ENCODE peak calls at places on chromosomes 13 and 19, in seven cellular contexts. L is left cardiac atrium; H is Right ventricle myocardium inferior; A is T-cell; V is frontal cortex; Q is HT-29; P is central memory CD8-positive, alpha-beta T cell. R is an unnamed sample.

GRCh38 chr13:29922896-29923295 is 72.5 kb upstream of the UBL3 start:
- DNase-seq in L (no peak), H (no peak), A (no peak), V (no peak), Q (peak), P (no peak), R (no peak)

GRCh38 chr19:7554990-7555864 is 19.7 kb downstream of the PNPLA6 start:
- DNase-seq in L (no peak), H (no peak), A (no peak), V (peak), Q (no peak), P (no peak), R (no peak)

GRCh38 chr13:94646904-94647303 is 45.2 kb downstream of the GPR180 start:
- DNase-seq in L (no peak), H (no peak), A (no peak), V (no peak), Q (no peak), P (no peak), R (no peak)

GRCh38 chr13:71464673-71465072 is 402.3 kb downstream of the DACH1 start:
- DNase-seq in L (no peak), H (no peak), A (no peak), V (no peak), Q (no peak), P (no peak), R (no peak)

GRCh38 chr19:32719611-32720059 is at the start of gene TDRD12:
- DNase-seq in L (no peak), H (no peak), A (no peak), V (no peak), Q (no peak), P (no peak), R (no peak)

GRCh38 chr19:33102893-33103292 is 21.9 kb downstream of the GPATCH1 start:
- DNase-seq in L (no peak), H (no peak), A (no peak), V (no peak), Q (no peak), P (no peak), R (no peak)

GRCh38 chr13:113449693-113450347 is 3.5 kb downstream of the ADPRHL1 start:
- DNase-seq in L (no peak), H (no peak), A (no peak), V (no peak), Q (no peak), P (no peak), R (no peak)

GRCh38 chr19:31676271-31677004 is 327.2 kb upstream of the TSHZ3 start:
- DNase-seq in L (no peak), H (no peak), A (no peak), V (no peak), Q (peak), P (no peak), R (no peak)

GRCh38 chr13:18965347-18965855 is 216.2 kb downstream of the TUBA3C start:
- DNase-seq in L (no peak), H (no peak), A (no peak), V (no peak), Q (no peak), P (no peak), R (no peak)

GRCh38 chr13:108948269-108948671 is 318.9 kb downstream of the MYO16 start:
- DNase-seq in L (no peak), H (peak), A (no peak), V (no peak), Q (no peak), P (no peak), R (no peak)

GRCh38 chr13:40539954-40540706 is 126.3 kb downstream of the FOXO1 start:
- DNase-seq in L (no peak), H (no peak), A (no peak), V (no peak), Q (peak), P (no peak), R (no peak)

GRCh38 chr13:103324641-103325040 is 258.4 kb upstream of the SLC10A2 start:
- DNase-seq in L (no peak), H (no peak), A (no peak), V (no peak), Q (no peak), P (no peak), R (no peak)

GRCh38 chr19:40684280-40684679 is 6.2 kb downstream of the NUMBL start:
- DNase-seq in L (no peak), H (no peak), A (no peak), V (peak), Q (no peak), P (no peak), R (no peak)

GRCh38 chr13:21638319-21639282 is 32.3 kb upstream of the FGF9 start:
- DNase-seq in L (no peak), H (no peak), A (no peak), V (peak), Q (peak), P (no peak), R (no peak)

GRCh38 chr13:25732146-25732865 is 319.5 kb downstream of the SHISA2 start:
- DNase-seq in L (no peak), H (no peak), A (no peak), V (no peak), Q (no peak), P (no peak), R (no peak)

GRCh38 chr13:112670118-112670517 is 19.7 kb upstream of the ATP11A start:
- DNase-seq in L (no peak), H (no peak), A (no peak), V (no peak), Q (peak), P (no peak), R (no peak)

GRCh38 chr19:41707502-41707812 is 969 bp upstream of the CEACAM5 start:
- DNase-seq in L (no peak), H (no peak), A (no peak), V (no peak), Q (peak), P (no peak), R (no peak)

GRCh38 chr13:75226755-75227435 is 255.1 kb downstream of the TBC1D4 start:
- DNase-seq in L (no peak), H (no peak), A (no peak), V (no peak), Q (no peak), P (no peak), R (no peak)

GRCh38 chr13:30968734-30969335 is 36.4 kb downstream of the TEX26 start:
- DNase-seq in L (no peak), H (no peak), A (no peak), V (no peak), Q (no peak), P (no peak), R (no peak)

GRCh38 chr19:33114302-33114701 is 17.6 kb upstream of the WDR88 start:
- DNase-seq in L (no peak), H (no peak), A (no peak), V (no peak), Q (peak), P (no peak), R (no peak)

GRCh38 chr19:48874309-48875135 is 2.3 kb downstream of the PPP1R15A start:
- DNase-seq in L (no peak), H (no peak), A (no peak), V (no peak), Q (peak), P (no peak), R (no peak)

GRCh38 chr13:62357887-62358645 is 942.4 kb upstream of the PCDH20 start:
- DNase-seq in L (no peak), H (peak), A (no peak), V (no peak), Q (peak), P (no peak), R (no peak)

GRCh38 chr13:95784891-95785290 is 108.0 kb downstream of the DNAJC3 start:
- DNase-seq in L (no peak), H (no peak), A (no peak), V (no peak), Q (no peak), P (no peak), R (no peak)

R was measured in activated T-helper 1 cell treated with anti-CD3 and anti-CD28 coated beads, Interleukin-2, amount 50 U/mL, for 16 hours.